ENCODE peak calls at places on chromosomes 13 and 19, in six cellular contexts. W, U, V, K, B and Q are unnamed samples.

GRCh38 chr19:47255947-47256687 is at the start of gene CCDC9:
- DNase-seq in B (no peak), U (peak; percentile 100), V (peak; percentile 91), K (peak; percentile 89), W (peak; percentile 81), Q (peak; percentile 99)

GRCh38 chr19:4061683-4062575 is 4.8 kb downstream of the ZBTB7A start:
- DNase-seq in V (no peak), U (no peak), B (no peak), W (no peak), K (no peak), Q (peak; percentile 81)

GRCh38 chr13:51923983-51924539 is 62.3 kb downstream of the CCDC70 start:
- DNase-seq in B (no peak), W (no peak), U (peak; percentile 44), K (no peak), V (no peak), Q (peak; percentile 56)

GRCh38 chr19:10730932-10731331 is 13.1 kb downstream of the DNM2 start:
- DNase-seq in K (no peak), U (no peak), V (no peak), B (no peak), W (no peak), Q (no peak)

GRCh38 chr19:45779231-45780145 is 2.8 kb downstream of the DMPK start:
- DNase-seq in W (peak; percentile 59), U (peak; percentile 70), B (peak; percentile 65), V (peak; percentile 97), K (no peak), Q (peak; percentile 95)

GRCh38 chr13:98563071-98563470 is 13.8 kb downstream of the STK24 start:
- DNase-seq in B (no peak), U (no peak), V (no peak), W (no peak), K (no peak), Q (no peak)

GRCh38 chr19:38543807-38544568 is 73.8 kb downstream of the MAP4K1 start:
- DNase-seq in B (no peak), K (peak; percentile 24), U (peak; percentile 74), W (no peak), V (no peak), Q (peak; percentile 82)

GRCh38 chr13:107370036-107370785 is 802.3 kb upstream of the ARGLU1 start:
- DNase-seq in W (no peak), K (peak; percentile 59), B (no peak), U (no peak), V (no peak), Q (no peak)

GRCh38 chr13:101556676-101557121 is 104.2 kb downstream of the ITGBL1 start:
- DNase-seq in V (no peak), B (no peak), W (no peak), U (no peak), K (no peak), Q (no peak)

GRCh38 chr13:48839171-48839570 is 136.5 kb upstream of the FNDC3A start:
- DNase-seq in B (no peak), U (no peak), V (no peak), K (no peak), W (no peak), Q (no peak)

GRCh38 chr13:51995677-51996551 is 15.3 kb downstream of the ATP7B start:
- DNase-seq in B (no peak), V (no peak), U (peak; percentile 25), K (no peak), W (no peak), Q (no peak)

GRCh38 chr19:6060600-6061391 is 49.5 kb downstream of the RFX2 start:
- DNase-seq in K (no peak), U (peak; percentile 75), V (peak; percentile 23), W (no peak), B (peak; percentile 13), Q (no peak)

GRCh38 chr19:29268103-29268502 is 55.2 kb upstream of the UQCRFS1 start:
- DNase-seq in K (no peak), W (no peak), V (no peak), U (no peak), B (no peak), Q (no peak)

GRCh38 chr13:110702591-110703526 is 3.1 kb downstream of the CARS2 start:
- DNase-seq in V (no peak), B (no peak), U (peak; percentile 64), W (no peak), K (no peak), Q (no peak)

GRCh38 chr13:91785435-91786137 is 387.2 kb downstream of the GPC5 start:
- DNase-seq in U (no peak), W (no peak), K (no peak), V (no peak), B (no peak), Q (no peak)

GRCh38 chr13:85728831-85729230 is 70.4 kb downstream of the SLITRK6 start:
- DNase-seq in B (no peak), V (no peak), W (no peak), U (no peak), K (peak; percentile 15), Q (no peak)

GRCh38 chr19:51821921-51822716 is 27.2 kb downstream of the FPR3 start:
- DNase-seq in V (no peak), W (no peak), K (no peak), B (no peak), U (peak; percentile 95), Q (no peak)

GRCh38 chr13:26344980-26345379 is 91.1 kb downstream of the CDK8 start:
- DNase-seq in K (no peak), V (no peak), B (no peak), W (no peak), U (no peak), Q (no peak)

GRCh38 chr13:107144432-107144831 is 576.5 kb upstream of the ARGLU1 start:
- DNase-seq in U (no peak), W (no peak), B (no peak), V (no peak), K (no peak), Q (no peak)

GRCh38 chr19:50562996-50563395 is 5.2 kb downstream of the LRRC4B start:
- DNase-seq in B (no peak), U (no peak), W (no peak), K (no peak), V (no peak), Q (no peak)

GRCh38 chr13:112690242-112690943 is 555 bp downstream of the ATP11A start:
- DNase-seq in U (peak; percentile 66), K (no peak), W (no peak), V (peak; percentile 19), B (no peak), Q (no peak)

GRCh38 chr19:29031216-29031615 is 181.7 kb downstream of the UQCRFS1 start:
- DNase-seq in V (no peak), K (no peak), U (no peak), W (no peak), B (no peak), Q (no peak)

GRCh38 chr19:14347999-14348889 is 33.0 kb upstream of the ADGRE5 start:
- DNase-seq in B (peak; percentile 60), V (peak; percentile 80), W (no peak), K (no peak), U (peak; percentile 66), Q (peak; percentile 77)

GRCh38 chr19:4200940-4201542 is 18.6 kb downstream of the ANKRD24 start:
- DNase-seq in K (no peak), V (no peak), U (no peak), B (no peak), W (no peak), Q (no peak)

GRCh38 chr13:114068723-114069322 is 63.6 kb downstream of the RASA3 start:
- DNase-seq in U (peak; percentile 88), W (no peak), V (no peak), K (peak; percentile 43), B (no peak), Q (no peak)

GRCh38 chr19:53879145-53880037 is 2.6 kb upstream of the PRKCG start:
- DNase-seq in W (peak; percentile 66), B (peak; percentile 74), U (peak; percentile 90), V (peak; percentile 81), K (peak; percentile 67), Q (peak; percentile 99)